ENCODE peak calls at places on chromosomes 5 and 9, in ten cellular contexts. D, E, W, J, U, K, S, X, Z and C are unnamed samples.

GRCh38 chr5:122882836-122883235 is 37.4 kb downstream of the SNX24 start:
- DNase-seq in S (peak; percentile 75), E (peak; percentile 55), U (no peak), J (no peak), X (peak; percentile 37), Z (peak; percentile 55), K (no peak), D (no peak), W (peak; percentile 57), C (no peak)

GRCh38 chr5:158792186-158792585 is 307.5 kb downstream of the EBF1 start:
- DNase-seq in S (no peak), W (no peak), K (no peak), J (no peak), U (no peak), D (no peak), E (no peak), Z (no peak), X (no peak), C (no peak)

GRCh38 chr9:8489845-8490244 is 690.3 kb upstream of the DMAC1 start:
- DNase-seq in D (no peak), Z (no peak), J (no peak), X (no peak), U (no peak), S (no peak), E (no peak), K (no peak), W (no peak), C (no peak)

GRCh38 chr9:121222524-121223171 is 21.0 kb upstream of the RAB14 start:
- DNase-seq in S (peak; percentile 84), U (no peak), X (peak; percentile 77), D (peak; percentile 54), K (peak; percentile 69), E (peak; percentile 61), Z (peak; percentile 30), J (peak; percentile 66), W (no peak), C (no peak)

GRCh38 chr5:154273963-154274827 is 83.7 kb downstream of the GALNT10 start:
- DNase-seq in Z (no peak), S (no peak), D (no peak), X (no peak), K (no peak), E (no peak), J (no peak), U (no peak), W (no peak), C (no peak)

GRCh38 chr5:121987685-121988073 is 25.9 kb downstream of the SRFBP1 start:
- DNase-seq in E (peak; percentile 63), U (no peak), Z (no peak), K (no peak), W (no peak), X (peak; percentile 50), S (peak; percentile 6), D (no peak), J (no peak), C (no peak)

GRCh38 chr5:157271740-157272271 is 5.9 kb downstream of the CYFIP2 start:
- DNase-seq in D (no peak), E (no peak), U (no peak), S (no peak), W (no peak), K (no peak), X (no peak), Z (no peak), J (peak; percentile 96), C (peak; percentile 97)

GRCh38 chr9:77907581-77907980 is 124.0 kb downstream of the GNAQ start:
- DNase-seq in K (no peak), S (peak; percentile 49), J (no peak), U (no peak), Z (peak; percentile 27), E (peak; percentile 38), D (no peak), W (no peak), X (peak; percentile 11), C (no peak)

GRCh38 chr5:73625905-73626811 is at the start of gene ARHGEF28:
- DNase-seq in D (no peak), X (peak; percentile 46), K (no peak), S (peak; percentile 82), U (peak; percentile 66), Z (peak; percentile 82), E (peak; percentile 28), W (peak; percentile 40), J (no peak), C (no peak)
- H3K4me1 ChIP-seq in D (peaks cover 23% of the 10 kb centered on the region), X (no peaks in the 10 kb centered on the region), K (no peaks in the 10 kb centered on the region), S (peaks cover 10% of the 10 kb centered on the region), U (peaks cover 2% of the 10 kb centered on the region), Z (peaks cover 42% of the 10 kb centered on the region), E (peaks cover 3% of the 10 kb centered on the region), W (peaks cover 17% of the 10 kb centered on the region), J (no peaks in the 10 kb centered on the region), C (no peaks in the 10 kb centered on the region)

GRCh38 chr9:124356745-124357390 is 58.4 kb downstream of the PSMB7 start:
- DNase-seq in E (no peak), K (no peak), X (no peak), Z (no peak), W (no peak), U (no peak), S (no peak), D (no peak), J (no peak), C (no peak)

GRCh38 chr9:124354364-124355031 is 60.7 kb downstream of the PSMB7 start:
- DNase-seq in E (no peak), U (no peak), W (no peak), X (no peak), D (no peak), K (no peak), J (no peak), Z (no peak), S (no peak), C (no peak)

GRCh38 chr9:124355032-124355940 is 60.0 kb downstream of the PSMB7 start:
- DNase-seq in E (no peak), W (no peak), Z (no peak), D (no peak), J (no peak), X (no peak), K (no peak), U (no peak), S (no peak), C (no peak)

GRCh38 chr9:124357591-124358361 is 57.5 kb downstream of the PSMB7 start:
- DNase-seq in J (peak; percentile 72), W (no peak), Z (no peak), D (no peak), U (no peak), K (peak; percentile 22), E (no peak), S (no peak), X (no peak), C (no peak)

GRCh38 chr9:124355941-124356744 is 59.1 kb downstream of the PSMB7 start:
- DNase-seq in K (no peak), S (no peak), U (no peak), X (no peak), Z (no peak), J (no peak), D (no peak), E (no peak), W (no peak), C (no peak)
- H3K4me2 ChIP-seq in K (no peak overlapping the region), S (no peak overlapping the region), U (no peak overlapping the region), X (no peak overlapping the region), Z (no peak overlapping the region), J (no peak overlapping the region), D (no peak overlapping the region), E (no peak overlapping the region), W (no peak overlapping the region), C (no peak overlapping the region)

DNA sequence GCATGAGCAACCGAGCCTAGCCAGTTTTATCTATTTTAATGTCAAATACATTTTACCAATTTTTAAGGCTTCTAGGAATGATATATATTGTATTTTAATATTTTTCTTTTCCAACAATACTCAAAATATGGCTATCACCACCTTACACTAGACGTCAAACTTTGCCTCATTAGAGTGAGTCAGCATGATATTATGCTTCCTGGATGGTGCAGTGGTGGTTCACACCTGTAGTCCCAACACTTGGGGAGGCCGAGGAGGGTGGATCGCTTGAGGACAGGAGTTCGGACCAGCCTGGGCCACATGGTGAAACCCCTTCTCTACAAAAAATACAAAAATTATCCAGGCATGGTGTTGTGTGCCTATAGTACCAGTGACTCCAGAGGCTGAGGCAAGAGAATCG is 7.3 kb upstream of the CDC14B start:
- DNase-seq in W (no peak), S (no peak), X (no peak), K (no peak), U (no peak), Z (no peak), E (no peak), D (peak; percentile 8), J (no peak), C (no peak)
- H3K9ac ChIP-seq in W (no peak overlapping the region), S (no peak overlapping the region), X (no peak overlapping the region), K (no peak overlapping the region), U (no peak overlapping the region), Z (no peak overlapping the region), E (no peak overlapping the region), D (no peak overlapping the region), J (no peak overlapping the region), C (no peak overlapping the region)

GRCh38 chr5:31948006-31948405 is 226.1 kb downstream of the GOLPH3 start:
- DNase-seq in J (no peak), E (no peak), X (no peak), U (no peak), D (no peak), W (no peak), Z (peak; percentile 87), K (no peak), S (no peak), C (no peak)

GRCh38 chr5:31941356-31941755 is 232.8 kb downstream of the GOLPH3 start:
- DNase-seq in K (no peak), E (no peak), Z (peak; percentile 37), D (no peak), X (no peak), U (no peak), J (no peak), S (no peak), W (no peak), C (no peak)

GRCh38 chr5:31939151-31939550 is 235.0 kb downstream of the GOLPH3 start:
- DNase-seq in K (no peak), E (no peak), X (peak; percentile 17), U (no peak), S (no peak), J (no peak), W (no peak), D (no peak), Z (peak; percentile 41), C (no peak)

GRCh38 chr5:31942546-31942945 is 231.6 kb downstream of the GOLPH3 start:
- DNase-seq in D (no peak), S (no peak), U (no peak), Z (no peak), W (no peak), E (peak; percentile 31), J (no peak), X (peak; percentile 81), K (no peak), C (no peak)

DNA sequence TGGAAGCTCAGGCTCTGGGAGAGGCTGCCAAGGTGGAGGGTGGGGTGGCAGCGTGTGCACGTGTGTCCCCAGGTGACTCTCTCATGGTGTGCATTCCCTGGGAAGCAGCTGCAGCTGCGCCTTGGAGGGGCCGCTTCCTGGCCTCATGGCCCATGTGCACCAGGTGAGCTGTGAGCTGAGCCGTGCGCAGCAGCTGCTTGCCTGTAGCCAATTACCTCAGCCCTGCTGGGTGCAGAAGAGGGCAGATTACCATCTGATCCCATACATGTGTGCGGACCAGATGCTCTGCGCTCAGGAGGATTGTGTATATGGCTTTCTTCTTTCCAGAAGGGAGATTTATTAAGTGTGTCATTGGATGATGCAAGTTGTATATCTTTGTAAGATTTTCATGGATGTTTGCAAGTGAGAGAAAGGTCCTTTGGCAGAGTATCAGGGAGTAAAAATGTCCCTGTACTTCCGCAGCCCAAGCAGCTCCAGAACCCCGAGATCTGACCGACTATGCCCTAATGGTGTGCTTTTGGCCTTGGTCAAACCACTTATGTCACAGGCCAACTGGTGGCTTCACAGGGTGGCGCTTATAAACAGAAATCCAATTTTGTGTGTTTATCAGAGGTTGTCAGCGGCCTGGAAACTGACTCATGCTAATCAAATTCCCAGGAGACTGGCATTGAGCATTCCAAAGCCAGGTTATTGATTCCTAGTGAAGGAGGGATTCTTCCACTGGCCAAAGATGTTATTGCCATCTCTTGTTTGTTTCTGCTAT is 229.3 kb downstream of the GOLPH3 start:
- DNase-seq in X (peak; percentile 78), K (no peak), Z (no peak), U (no peak), D (no peak), E (no peak), J (no peak), W (no peak), S (no peak), C (no peak)
- H3K4me1 ChIP-seq in X (peaks cover 3% of the 10 kb centered on the region), K (no peaks in the 10 kb centered on the region), Z (peaks cover 19% of the 10 kb centered on the region), U (no peaks in the 10 kb centered on the region), D (no peaks in the 10 kb centered on the region), E (peaks cover 3% of the 10 kb centered on the region), J (no peaks in the 10 kb centered on the region), W (no peaks in the 10 kb centered on the region), S (no peaks in the 10 kb centered on the region), C (no peaks in the 10 kb centered on the region)